ENCODE peak calls at places on chromosomes 7 and 10, in nine cellular contexts. J, P, D, A, V, L, W, Y and Q are unnamed samples.

GRCh38 chr10:86715836-86716235 is 40.6 kb upstream of the BMPR1A start:
- DNase-seq in J (no peak), P (no peak), D (no peak), A (no peak), V (no peak), L (no peak), W (no peak), Y (no peak), Q (no peak)

GRCh38 chr10:5563991-5564536 is 39.3 kb downstream of the CALML3 start:
- DNase-seq in J (peak; percentile 45), P (no peak), D (no peak), A (peak; percentile 68), V (no peak), L (no peak), W (no peak), Y (peak; percentile 45), Q (no peak)

GRCh38 chr10:2915412-2915811 is 151.9 kb upstream of the PFKP start:
- DNase-seq in J (no peak), P (no peak), D (no peak), A (no peak), V (no peak), L (no peak), W (no peak), Y (no peak), Q (no peak)

GRCh38 chr7:1569440-1569832 is 396 bp downstream of the PSMG3 start:
- DNase-seq in J (no peak), P (no peak), D (no peak), A (no peak), V (no peak), L (no peak), W (no peak), Y (no peak), Q (no peak)

GRCh38 chr10:71766717-71767419 is 6.5 kb downstream of the VSIR start:
- DNase-seq in J (peak; percentile 98), P (no peak), D (peak; percentile 82), A (peak; percentile 90), V (peak; percentile 58), L (no peak), W (no peak), Y (peak; percentile 95), Q (no peak)

GRCh38 chr7:90825779-90826178 is 229.7 kb downstream of the CDK14 start:
- DNase-seq in J (peak; percentile 83), P (no peak), D (no peak), A (peak; percentile 4), V (no peak), L (no peak), W (no peak), Y (no peak), Q (no peak)

GRCh38 chr7:128259131-128260056 is 18.3 kb downstream of the LEP start:
- DNase-seq in J (peak; percentile 12), P (peak; percentile 22), D (no peak), A (no peak), V (no peak), L (no peak), W (no peak), Y (peak; percentile 51), Q (no peak)

GRCh38 chr7:51124321-51124720 is 192.3 kb downstream of the COBL start:
- DNase-seq in J (no peak), P (no peak), D (no peak), A (no peak), V (no peak), L (no peak), W (no peak), Y (no peak), Q (no peak)

GRCh38 chr7:131723926-131724325 is 167.5 kb upstream of the PODXL start:
- DNase-seq in J (peak; percentile 10), P (no peak), D (no peak), A (no peak), V (peak; percentile 33), L (no peak), W (no peak), Y (no peak), Q (no peak)

GRCh38 chr7:801940-802364 is 30.3 kb upstream of the SUN1 start:
- DNase-seq in J (no peak), P (peak; percentile 84), D (peak; percentile 40), A (no peak), V (no peak), L (no peak), W (no peak), Y (peak; percentile 72), Q (no peak)

GRCh38 chr10:31578181-31578852 is 259.3 kb downstream of the ZEB1 start:
- DNase-seq in J (no peak), P (no peak), D (no peak), A (no peak), V (no peak), L (no peak), W (no peak), Y (no peak), Q (no peak)

GRCh38 chr7:69803699-69804516 is 205.6 kb downstream of the AUTS2 start:
- DNase-seq in J (no peak), P (no peak), D (no peak), A (no peak), V (no peak), L (no peak), W (no peak), Y (no peak), Q (no peak)

GRCh38 chr10:2873769-2874168 is 193.6 kb upstream of the PFKP start:
- DNase-seq in J (no peak), P (no peak), D (no peak), A (no peak), V (no peak), L (no peak), W (no peak), Y (no peak), Q (no peak)

GRCh38 chr7:128894101-128894440 is 16.4 kb downstream of the KCP start:
- DNase-seq in J (no peak), P (no peak), D (peak; percentile 5), A (no peak), V (no peak), L (no peak), W (no peak), Y (no peak), Q (no peak)

GRCh38 chr7:71695189-71695588 is 563.2 kb downstream of the GALNT17 start:
- DNase-seq in J (no peak), P (peak; percentile 28), D (no peak), A (no peak), V (no peak), L (no peak), W (no peak), Y (no peak), Q (no peak)

GRCh38 chr7:133770863-133771492 is 356.2 kb upstream of the LRGUK start:
- DNase-seq in J (peak; percentile 68), P (no peak), D (no peak), A (peak; percentile 14), V (no peak), L (no peak), W (no peak), Y (no peak), Q (no peak)

GRCh38 chr10:13904053-13904452 is 317.3 kb downstream of the PRPF18 start:
- DNase-seq in J (no peak), P (no peak), D (no peak), A (no peak), V (no peak), L (peak; percentile 33), W (no peak), Y (no peak), Q (peak; percentile 31)

GRCh38 chr10:58734116-58734515 is 221.4 kb downstream of the BICC1 start:
- DNase-seq in J (peak; percentile 12), P (no peak), D (no peak), A (peak; percentile 31), V (no peak), L (no peak), W (no peak), Y (no peak), Q (no peak)

GRCh38 chr7:43482679-43483252 is 100.1 kb upstream of the STK17A start:
- DNase-seq in J (no peak), P (no peak), D (no peak), A (no peak), V (no peak), L (no peak), W (no peak), Y (no peak), Q (no peak)

GRCh38 chr10:65940105-65940504 is 985.7 kb upstream of the LRRTM3 start:
- DNase-seq in J (no peak), P (no peak), D (no peak), A (no peak), V (no peak), L (no peak), W (no peak), Y (no peak), Q (no peak)

GRCh38 chr7:149245744-149246143 is 6.3 kb downstream of the ZNF212 start:
- DNase-seq in J (no peak), P (no peak), D (no peak), A (no peak), V (no peak), L (no peak), W (no peak), Y (no peak), Q (no peak)

GRCh38 chr10:17394854-17395253 is 59.5 kb downstream of the ST8SIA6 start:
- DNase-seq in J (no peak), P (no peak), D (no peak), A (no peak), V (no peak), L (no peak), W (no peak), Y (no peak), Q (no peak)

GRCh38 chr7:156019776-156020565 is 207.7 kb upstream of the SHH start:
- DNase-seq in J (no peak), P (no peak), D (no peak), A (no peak), V (no peak), L (no peak), W (no peak), Y (peak; percentile 34), Q (no peak)

GRCh38 chr7:140841316-140841715 is 83.4 kb downstream of the BRAF start:
- DNase-seq in J (no peak), P (no peak), D (no peak), A (no peak), V (no peak), L (no peak), W (no peak), Y (no peak), Q (no peak)

GRCh38 chr7:73659983-73660382 is 7.6 kb upstream of the VPS37D start:
- DNase-seq in J (no peak), P (no peak), D (no peak), A (no peak), V (no peak), L (no peak), W (no peak), Y (no peak), Q (no peak)

GRCh38 chr7:26705567-26705966 is 158.8 kb downstream of the SKAP2 start:
- DNase-seq in J (peak; percentile 93), P (peak; percentile 23), D (no peak), A (peak; percentile 77), V (no peak), L (no peak), W (no peak), Y (no peak), Q (no peak)

GRCh38 chr7:121398246-121398645 is 2.1 kb upstream of the FAM3C start:
- DNase-seq in J (no peak), P (peak; percentile 19), D (no peak), A (no peak), V (no peak), L (no peak), W (no peak), Y (no peak), Q (no peak)

GRCh38 chr7:50446542-50446960 is 3.6 kb downstream of the FIGNL1 start:
- DNase-seq in J (peak; percentile 91), P (no peak), D (no peak), A (no peak), V (no peak), L (no peak), W (no peak), Y (no peak), Q (no peak)

GRCh38 chr7:35022725-35023124 is 14.6 kb downstream of the DPY19L1 start:
- DNase-seq in J (no peak), P (no peak), D (no peak), A (no peak), V (no peak), L (no peak), W (no peak), Y (no peak), Q (no peak)

GRCh38 chr7:106062521-106062931 is 49.6 kb downstream of the SYPL1 start:
- DNase-seq in J (no peak), P (no peak), D (no peak), A (no peak), V (no peak), L (no peak), W (no peak), Y (no peak), Q (no peak)

GRCh38 chr7:32496052-32496813 is 944 bp downstream of the AVL9 start:
- DNase-seq in J (no peak), P (no peak), D (no peak), A (no peak), V (peak; percentile 32), L (no peak), W (no peak), Y (no peak), Q (no peak)